ENCODE peak calls at places on chromosomes 3 and 15, in eight cellular contexts. W is spleen, Q is esophagus muscularis mucosa, V is sigmoid colon, B is transverse colon, L is GM12892, Y is HepG2, D is GM12878. R is an unnamed sample.

GRCh38 chr3:115272036-115272824 is 125.1 kb upstream of the ZBTB20 start:
- DNase-seq in W (no peak), Q (no peak), V (no peak), B (no peak), L (no peak), Y (no peak), D (no peak), R (no peak)

GRCh38 chr3:125334675-125335560 is 40.2 kb downstream of the ZNF148 start:
- DNase-seq in W (no peak), Q (no peak), V (no peak), B (no peak), L (no peak), Y (no peak), D (no peak), R (no peak)

GRCh38 chr3:158725348-158725966 is 6.8 kb downstream of the RARRES1 start:
- DNase-seq in W (no peak), Q (no peak), V (peak), B (peak), L (no peak), Y (peak), D (no peak), R (no peak)

GRCh38 chr3:31213869-31214486 is 318.7 kb upstream of the STT3B start:
- DNase-seq in W (no peak), Q (no peak), V (no peak), B (peak), L (no peak), Y (no peak), D (peak), R (no peak)

GRCh38 chr3:94234177-94234788 is 171.4 kb downstream of the NSUN3 start:
- DNase-seq in W (no peak), Q (no peak), V (no peak), B (no peak), L (no peak), Y (peak), D (no peak), R (no peak)

GRCh38 chr15:55715355-55716076 is 27.4 kb downstream of the PRTG start:
- DNase-seq in W (no peak), Q (no peak), V (no peak), B (no peak), L (no peak), Y (no peak), D (no peak), R (no peak)

GRCh38 chr15:61518191-61518950 is 289.3 kb upstream of the RORA start:
- DNase-seq in W (no peak), Q (no peak), V (no peak), B (no peak), L (no peak), Y (no peak), D (no peak), R (no peak)

GRCh38 chr3:57006048-57006709 is 54.3 kb upstream of the SPATA12 start:
- DNase-seq in W (no peak), Q (no peak), V (no peak), B (no peak), L (no peak), Y (no peak), D (no peak), R (no peak)

GRCh38 chr3:111509308-111509707 is 32.7 kb upstream of the CD96 start:
- DNase-seq in W (no peak), Q (no peak), V (no peak), B (no peak), L (no peak), Y (no peak), D (no peak), R (no peak)

GRCh38 chr3:157390713-157391515 is 45.7 kb upstream of the PTX3 start:
- DNase-seq in W (no peak), Q (no peak), V (no peak), B (no peak), L (no peak), Y (no peak), D (no peak), R (no peak)

GRCh38 chr3:193744048-193744821 is 151.2 kb downstream of the OPA1 start:
- DNase-seq in W (no peak), Q (no peak), V (no peak), B (no peak), L (no peak), Y (peak), D (peak), R (no peak)

GRCh38 chr3:145620002-145620401 is 541.0 kb downstream of the PLOD2 start:
- DNase-seq in W (no peak), Q (no peak), V (no peak), B (no peak), L (no peak), Y (no peak), D (no peak), R (no peak)

GRCh38 chr3:3227670-3228069 is 48.2 kb upstream of the CRBN start:
- DNase-seq in W (no peak), Q (no peak), V (no peak), B (no peak), L (no peak), Y (no peak), D (no peak), R (no peak)

GRCh38 chr15:71083349-71083748 is 31.9 kb upstream of the THSD4 start:
- DNase-seq in W (no peak), Q (no peak), V (no peak), B (no peak), L (no peak), Y (no peak), D (no peak), R (no peak)

GRCh38 chr3:89276116-89276515 is 168.7 kb downstream of the EPHA3 start:
- DNase-seq in W (no peak), Q (no peak), V (no peak), B (no peak), L (no peak), Y (no peak), D (no peak), R (no peak)

GRCh38 chr3:167493240-167493639 is 19.4 kb upstream of the SERPINI2 start:
- DNase-seq in W (no peak), Q (no peak), V (no peak), B (no peak), L (no peak), Y (peak), D (no peak), R (no peak)

GRCh38 chr3:124478834-124479233 is 251.4 kb upstream of the UMPS start:
- DNase-seq in W (no peak), Q (no peak), V (no peak), B (no peak), L (no peak), Y (no peak), D (no peak), R (no peak)

GRCh38 chr3:175605851-175606250 is 746.7 kb downstream of the NAALADL2 start:
- DNase-seq in W (no peak), Q (no peak), V (no peak), B (no peak), L (no peak), Y (no peak), D (no peak), R (no peak)

GRCh38 chr15:65423977-65424679 is 1.4 kb upstream of the IGDCC4 start:
- DNase-seq in W (no peak), Q (no peak), V (peak), B (no peak), L (no peak), Y (no peak), D (no peak), R (peak)

GRCh38 chr15:35746121-35746520 is 200.2 kb upstream of the DPH6 start:
- DNase-seq in W (no peak), Q (no peak), V (no peak), B (no peak), L (no peak), Y (no peak), D (no peak), R (no peak)

GRCh38 chr3:178255315-178255714 is 280.9 kb upstream of the KCNMB2 start:
- DNase-seq in W (no peak), Q (no peak), V (no peak), B (no peak), L (no peak), Y (no peak), D (no peak), R (no peak)

GRCh38 chr15:66080791-66081475 is 172.6 kb downstream of the MEGF11 start:
- DNase-seq in W (no peak), Q (no peak), V (peak), B (peak), L (no peak), Y (peak), D (no peak), R (no peak)

GRCh38 chr15:31442203-31443090 is 115.8 kb downstream of the KLF13 start:
- DNase-seq in W (no peak), Q (no peak), V (no peak), B (no peak), L (no peak), Y (no peak), D (no peak), R (no peak)

GRCh38 chr3:137760341-137761098 is 3.6 kb upstream of the SOX14 start:
- DNase-seq in W (no peak), Q (peak), V (no peak), B (no peak), L (no peak), Y (no peak), D (no peak), R (no peak)

GRCh38 chr3:104126463-104126862 is 1240.2 kb upstream of the ALCAM start:
- DNase-seq in W (no peak), Q (no peak), V (no peak), B (no peak), L (no peak), Y (no peak), D (no peak), R (no peak)

GRCh38 chr3:174229916-174230315 is 629.2 kb upstream of the NAALADL2 start:
- DNase-seq in W (no peak), Q (no peak), V (no peak), B (no peak), L (no peak), Y (no peak), D (no peak), R (no peak)

GRCh38 chr15:66071160-66071559 is 182.4 kb downstream of the MEGF11 start:
- DNase-seq in W (no peak), Q (no peak), V (peak), B (no peak), L (no peak), Y (no peak), D (no peak), R (no peak)

GRCh38 chr3:145882416-145882815 is 278.6 kb downstream of the PLOD2 start:
- DNase-seq in W (no peak), Q (no peak), V (no peak), B (no peak), L (no peak), Y (no peak), D (no peak), R (no peak)

GRCh38 chr3:143726727-143727126 is 121.5 kb downstream of the SLC9A9 start:
- DNase-seq in W (no peak), Q (no peak), V (no peak), B (no peak), L (no peak), Y (no peak), D (no peak), R (no peak)

GRCh38 chr3:42539871-42540714 is 37.6 kb downstream of the VIPR1 start:
- DNase-seq in W (no peak), Q (no peak), V (peak), B (peak), L (peak), Y (peak), D (no peak), R (no peak)

GRCh38 chr15:41928100-41928499 is 34.2 kb upstream of the SPTBN5 start:
- DNase-seq in W (no peak), Q (no peak), V (no peak), B (no peak), L (no peak), Y (peak), D (peak), R (no peak)
- TF ChIP-seq POLR2A in W (no peak), Q (no peak), V (no peak), B (no peak), L (no peak), Y (no peak), D (no peak), R (no peak)

GRCh38 chr15:90001062-90001682 is at the start of gene ZNF710:
- DNase-seq in W (peak), Q (no peak), V (peak), B (peak), L (peak), Y (no peak), D (no peak), R (no peak)
- TF ChIP-seq POLR2AphosphoS5 in W (peak), Q (peak), V (peak), B (peak), L (no peak), Y (no peak), D (peak), R (no peak)

GRCh38 chr3:50676031-50676705 is 1.4 kb downstream of the DOCK3 start:
- DNase-seq in W (no peak), Q (no peak), V (no peak), B (no peak), L (no peak), Y (no peak), D (no peak), R (no peak)

GRCh38 chr3:50672656-50673055 is 2.1 kb upstream of the DOCK3 start:
- DNase-seq in W (no peak), Q (peak), V (no peak), B (no peak), L (no peak), Y (no peak), D (no peak), R (no peak)

GRCh38 chr3:50674349-50675178 is at the start of gene DOCK3:
- DNase-seq in W (peak), Q (peak), V (peak), B (peak), L (peak), Y (no peak), D (no peak), R (no peak)

GRCh38 chr3:50673937-50674336 is 790 bp upstream of the DOCK3 start:
- DNase-seq in W (no peak), Q (peak), V (no peak), B (no peak), L (no peak), Y (no peak), D (no peak), R (no peak)

GRCh38 chr3:50675179-50676030 is 678 bp downstream of the DOCK3 start:
- DNase-seq in W (peak), Q (peak), V (peak), B (peak), L (no peak), Y (no peak), D (no peak), R (no peak)
- TF ChIP-seq POLR2A in W (no peak), Q (no peak), V (no peak), B (no peak), L (no peak), Y (no peak), D (no peak), R (no peak)

DNA sequence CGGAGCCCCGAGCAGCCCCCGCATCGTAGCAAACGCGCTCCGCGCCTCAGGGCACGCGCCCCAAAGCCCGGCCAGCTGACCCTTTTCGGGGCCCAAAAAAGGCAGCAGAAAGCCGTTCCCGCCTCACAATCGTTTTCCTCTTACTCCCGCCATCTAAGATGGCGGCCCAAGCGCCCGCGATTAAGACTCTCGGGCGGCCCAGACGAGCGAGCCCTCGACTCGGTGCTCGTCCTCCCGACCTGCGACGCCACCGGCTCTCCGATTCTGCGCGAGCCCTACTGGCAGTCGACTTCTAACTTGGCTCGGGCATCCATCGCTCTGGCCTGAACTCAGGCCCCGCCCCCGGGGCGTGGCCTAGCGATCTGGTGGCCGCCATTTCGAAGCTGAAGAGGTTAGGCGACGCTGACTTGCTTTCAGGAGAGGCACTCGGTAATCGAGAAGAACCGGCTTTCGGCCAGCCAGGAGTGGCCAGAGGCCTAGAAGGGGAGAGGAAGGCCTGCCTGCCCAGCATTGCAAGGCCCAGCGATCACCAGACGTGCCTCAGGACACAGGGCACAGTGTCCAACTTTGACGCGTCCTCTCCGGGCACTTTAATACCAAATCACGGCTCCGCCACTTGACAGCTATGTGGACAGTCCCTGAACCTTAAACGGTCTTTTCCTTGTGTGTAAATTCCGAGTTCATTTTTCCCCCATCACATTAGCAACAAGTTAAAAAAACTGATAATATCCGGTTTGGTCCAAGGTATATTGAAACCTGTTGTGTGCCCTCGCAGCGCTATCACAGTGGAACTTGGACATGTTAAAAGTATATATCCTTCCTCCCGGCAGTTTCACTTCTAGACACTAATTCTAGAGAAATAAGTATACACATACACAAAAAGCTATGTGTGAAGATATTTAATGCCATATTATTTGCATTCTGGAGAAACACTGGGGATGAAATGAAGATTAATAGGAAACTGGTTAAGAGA is at the start of gene RAF1:
- DNase-seq in W (peak), Q (peak), V (peak), B (peak), L (peak), Y (peak), D (peak), R (no peak)
- TF ChIP-seq POLR2AphosphoS5 in W (peak), Q (peak), V (peak), B (peak), L (peak), Y (peak), D (peak), R (peak)

DNA sequence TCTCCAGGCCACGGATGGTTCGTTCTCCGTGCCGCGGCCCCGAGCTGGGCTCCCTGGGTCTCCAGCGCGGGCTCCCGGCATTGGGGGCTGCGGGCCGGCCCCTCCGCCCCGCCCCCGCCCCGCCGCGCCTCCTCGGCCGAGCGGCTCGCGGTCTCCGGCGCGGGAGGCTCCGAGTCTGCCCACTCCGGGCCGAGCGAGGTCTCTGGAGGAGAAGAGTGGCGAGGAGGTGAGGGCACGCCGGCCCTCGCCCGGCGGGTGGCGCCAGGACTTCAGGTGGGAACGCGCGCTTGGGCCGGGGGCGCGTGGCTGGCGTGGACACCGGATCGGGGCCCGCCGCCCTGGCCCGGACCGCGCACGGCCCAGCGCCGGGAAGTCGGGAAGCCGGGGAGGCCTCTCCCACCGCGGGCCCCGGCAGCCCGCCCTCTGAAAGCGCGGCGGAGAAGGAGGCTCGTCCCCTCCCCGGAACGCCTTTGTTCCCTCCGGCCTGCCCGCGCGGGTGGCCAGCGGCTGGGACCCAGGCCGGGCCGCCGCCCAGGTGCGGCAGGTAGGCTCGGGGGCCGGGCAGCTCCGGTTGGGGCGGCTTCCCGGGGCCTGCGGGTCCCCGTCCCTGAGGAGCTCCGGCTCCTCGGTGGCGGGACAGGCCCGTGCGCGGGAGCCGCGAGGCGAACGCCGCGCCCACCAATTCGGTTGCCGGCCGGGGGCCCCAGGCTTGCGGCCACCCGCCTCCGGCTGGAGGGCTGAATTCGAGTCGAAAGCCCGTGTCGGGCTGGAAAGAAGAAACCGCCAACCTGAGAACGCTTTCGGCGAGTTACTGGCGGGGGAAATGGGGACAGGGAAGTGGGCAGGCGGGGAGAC is 1.1 kb downstream of the B3GNT5 start:
- DNase-seq in W (peak), Q (no peak), V (peak), B (peak), L (peak), Y (no peak), D (no peak), R (no peak)
- TF ChIP-seq POLR2A in W (no peak), Q (no peak), V (no peak), B (no peak), L (no peak), Y (no peak), D (no peak), R (no peak)

GRCh38 chr15:77411614-77411976 is 8.3 kb downstream of the PEAK1 start:
- DNase-seq in W (no peak), Q (no peak), V (no peak), B (no peak), L (no peak), Y (no peak), D (no peak), R (no peak)
- TF ChIP-seq POLR2AphosphoS5 in W (no peak), Q (no peak), V (no peak), B (no peak), L (no peak), Y (no peak), D (no peak), R (no peak)

GRCh38 chr3:186003610-186004009 is 65.8 kb upstream of the TRA2B start:
- DNase-seq in W (no peak), Q (no peak), V (no peak), B (no peak), L (no peak), Y (no peak), D (peak), R (no peak)
- TF ChIP-seq POLR2A in W (no peak), Q (no peak), V (no peak), B (no peak), L (no peak), Y (no peak), D (no peak), R (no peak)

DNA sequence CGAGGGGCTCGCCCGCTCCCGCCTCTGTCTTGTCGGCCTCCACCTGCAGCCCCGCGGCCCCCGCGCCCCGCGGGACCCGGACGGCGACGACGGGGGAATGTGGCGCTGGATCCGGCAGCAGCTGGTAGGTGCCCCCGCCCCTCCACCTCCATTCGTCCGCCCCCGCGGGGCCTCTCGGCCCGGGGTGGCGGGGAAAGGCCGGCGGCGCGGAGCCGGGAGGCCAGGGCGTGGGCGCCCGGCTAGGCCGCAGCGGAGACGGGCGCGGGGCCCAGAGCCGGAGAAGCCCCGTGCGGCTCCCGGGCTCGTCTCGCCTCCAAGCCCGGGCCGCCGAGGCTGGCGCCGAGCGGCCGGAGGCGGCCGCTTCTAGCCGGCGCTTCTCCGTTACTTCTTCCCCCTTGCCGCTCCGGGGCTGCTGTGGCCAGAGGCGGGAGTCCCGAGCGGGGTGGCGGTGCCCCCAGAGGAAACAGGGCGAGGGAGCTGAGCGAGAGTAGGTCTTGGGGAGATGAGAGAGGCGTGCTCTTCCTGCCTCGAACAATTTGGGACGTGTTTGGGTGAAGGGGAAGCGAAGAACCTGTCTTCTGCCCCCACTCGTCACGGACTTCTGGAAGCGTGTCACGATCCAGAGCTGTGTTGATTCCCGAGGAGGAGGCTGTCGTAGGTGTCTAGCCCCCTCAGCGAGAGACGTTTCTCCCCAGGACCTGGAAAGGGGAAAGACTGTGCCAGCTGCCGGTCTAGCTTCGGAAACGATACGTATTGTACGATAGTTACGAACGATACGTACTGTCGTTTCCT is 555 bp downstream of the ATP11B start:
- DNase-seq in W (peak), Q (no peak), V (peak), B (peak), L (peak), Y (peak), D (no peak), R (no peak)
- TF ChIP-seq POLR2AphosphoS5 in W (peak), Q (peak), V (peak), B (peak), L (peak), Y (no peak), D (peak), R (no peak)

GRCh38 chr3:190000861-190001196 is 119.9 kb downstream of the P3H2 start:
- DNase-seq in W (no peak), Q (no peak), V (no peak), B (no peak), L (no peak), Y (no peak), D (no peak), R (no peak)
- TF ChIP-seq POLR2A in W (no peak), Q (no peak), V (no peak), B (no peak), L (no peak), Y (no peak), D (no peak), R (no peak)